ENCODE peak calls at places on chromosome X, in eight cellular contexts. L is T-helper 1 cell; H is COR-L47; P is memory B cell; B is RWPE1; W is endothelial cell; S is IMR-90; C is stimulated activated CD4-positive, alpha-beta T cell treated with anti-CD3 and anti-CD28 coated beads, Interleukin-4, amount 100 ng/mL, for 48 hours. V is an unnamed sample.

GRCh38 chrX:40513835-40514234 is 66.9 kb upstream of the ATP6AP2 start:
- DNase-seq in L (no peak), H (no peak), P (no peak), B (no peak), W (no peak), S (no peak), C (no peak), V (no peak)

GRCh38 chrX:41108007-41108683 is 22.9 kb downstream of the USP9X start:
- DNase-seq in L (no peak), H (no peak), P (no peak), B (no peak), W (no peak), S (no peak), C (no peak), V (no peak)

GRCh38 chrX:56975611-56976010 is 19.7 kb downstream of the SPIN3 start:
- DNase-seq in L (no peak), H (no peak), P (no peak), B (no peak), W (no peak), S (no peak), C (no peak), V (no peak)

GRCh38 chrX:72536542-72536941 is 36.1 kb downstream of the HDAC8 start:
- DNase-seq in L (no peak), H (no peak), P (no peak), B (no peak), W (no peak), S (no peak), C (no peak), V (peak; percentile 65)

GRCh38 chrX:97126020-97126419 is 242.3 kb downstream of the RPA4 start:
- DNase-seq in L (no peak), H (no peak), P (no peak), B (no peak), W (no peak), S (peak; percentile 73), C (no peak), V (no peak)

GRCh38 chrX:70504772-70505450 is 60.3 kb downstream of the DLG3 start:
- DNase-seq in L (no peak), H (no peak), P (no peak), B (no peak), W (no peak), S (no peak), C (peak; percentile 30), V (no peak)

GRCh38 chrX:150084474-150085229 is 146.4 kb upstream of the EOLA2 start:
- DNase-seq in L (no peak), H (no peak), P (no peak), B (no peak), W (no peak), S (peak; percentile 77), C (no peak), V (no peak)

GRCh38 chrX:103488332-103488731 is 31.0 kb downstream of the RAB40A start:
- DNase-seq in L (no peak), H (no peak), P (no peak), B (peak; percentile 26), W (no peak), S (no peak), C (no peak), V (peak; percentile 16)

GRCh38 chrX:20857746-20858145 is 516.5 kb upstream of the CNKSR2 start:
- DNase-seq in L (no peak), H (no peak), P (no peak), B (no peak), W (no peak), S (no peak), C (no peak), V (no peak)

GRCh38 chrX:87518504-87518903 is 902 bp downstream of the KLHL4 start:
- DNase-seq in L (no peak), H (no peak), P (no peak), B (no peak), W (no peak), S (peak; percentile 18), C (no peak), V (no peak)

GRCh38 chrX:12955882-12956703 is 18.8 kb upstream of the TMSB4X start:
- DNase-seq in L (no peak), H (no peak), P (peak; percentile 55), B (peak; percentile 32), W (no peak), S (peak; percentile 84), C (peak; percentile 58), V (no peak)

GRCh38 chrX:108313662-108314061 is 124.6 kb downstream of the COL4A6 start:
- DNase-seq in L (no peak), H (no peak), P (no peak), B (peak; percentile 38), W (no peak), S (peak; percentile 60), C (no peak), V (no peak)

GRCh38 chrX:18833071-18833731 is 125.8 kb downstream of the PPEF1 start:
- DNase-seq in L (no peak), H (no peak), P (no peak), B (no peak), W (no peak), S (peak; percentile 16), C (no peak), V (no peak)

GRCh38 chrX:150693782-150694574 is 782 bp downstream of the MTMR1 start:
- DNase-seq in L (peak; percentile 50), H (peak; percentile 61), P (peak; percentile 55), B (peak; percentile 77), W (peak; percentile 16), S (peak; percentile 79), C (peak; percentile 57), V (peak; percentile 86)

GRCh38 chrX:47091149-47091775 is 13.0 kb downstream of the RGN start:
- DNase-seq in L (no peak), H (no peak), P (no peak), B (no peak), W (no peak), S (peak; percentile 18), C (no peak), V (no peak)